ENCODE peak calls at places on chromosomes 5 and 9, in four cellular contexts. One of them, this sample, is unnamed.

GRCh38 chr9:27276182-27277030 is 20.5 kb downstream of the EQTN start:
- DNase-seq in fibroblast of pulmonary artery: peak; percentile 77
- DNase-seq in NCI-H1436: peak; percentile 66
- DNase-seq in bronchial epithelial cell: peak; percentile 59
- DNase-seq in this sample: no peak

GRCh38 chr5:83516962-83517750 is 45.6 kb downstream of the VCAN start:
- DNase-seq in fibroblast of pulmonary artery: peak; percentile 36
- DNase-seq in NCI-H1436: no peak
- DNase-seq in bronchial epithelial cell: no peak
- DNase-seq in this sample: no peak

GRCh38 chr5:142713151-142713706 is 27.3 kb upstream of the FGF1 start:
- DNase-seq in fibroblast of pulmonary artery: peak; percentile 89
- DNase-seq in NCI-H1436: peak; percentile 82
- DNase-seq in bronchial epithelial cell: peak; percentile 79
- DNase-seq in this sample: no peak

GRCh38 chr9:84669008-84669292 is 579 bp upstream of the NTRK2 start:
- DNase-seq in fibroblast of pulmonary artery: no peak
- DNase-seq in NCI-H1436: no peak
- DNase-seq in bronchial epithelial cell: no peak
- DNase-seq in this sample: no peak

GRCh38 chr5:179731791-179732411 is 721 bp upstream of the MAML1 start:
- DNase-seq in fibroblast of pulmonary artery: peak; percentile 93
- DNase-seq in NCI-H1436: no peak
- DNase-seq in bronchial epithelial cell: peak; percentile 95
- DNase-seq in this sample: no peak

GRCh38 chr5:85910335-85910734 is 707.4 kb upstream of the COX7C start:
- DNase-seq in fibroblast of pulmonary artery: no peak
- DNase-seq in NCI-H1436: no peak
- DNase-seq in bronchial epithelial cell: no peak
- DNase-seq in this sample: no peak

GRCh38 chr5:143842920-143843319 is 31.0 kb downstream of the HMHB1 start:
- DNase-seq in fibroblast of pulmonary artery: no peak
- DNase-seq in NCI-H1436: no peak
- DNase-seq in bronchial epithelial cell: peak; percentile 16
- DNase-seq in this sample: no peak

GRCh38 chr9:98365227-98365669 is 109.8 kb upstream of the TBC1D2 start:
- DNase-seq in fibroblast of pulmonary artery: peak; percentile 71
- DNase-seq in NCI-H1436: no peak
- DNase-seq in bronchial epithelial cell: peak; percentile 80
- DNase-seq in this sample: no peak

GRCh38 chr5:58735637-58736036 is 152.8 kb downstream of the RAB3C start:
- DNase-seq in fibroblast of pulmonary artery: no peak
- DNase-seq in NCI-H1436: no peak
- DNase-seq in bronchial epithelial cell: no peak
- DNase-seq in this sample: no peak

GRCh38 chr5:16539169-16539666 is 73.6 kb upstream of the ZNF622 start:
- DNase-seq in fibroblast of pulmonary artery: peak; percentile 56
- DNase-seq in NCI-H1436: no peak
- DNase-seq in bronchial epithelial cell: peak; percentile 82
- DNase-seq in this sample: no peak

GRCh38 chr5:67221487-67222242 is 25.1 kb upstream of the CD180 start:
- DNase-seq in fibroblast of pulmonary artery: no peak
- DNase-seq in NCI-H1436: no peak
- DNase-seq in bronchial epithelial cell: no peak
- DNase-seq in this sample: no peak

GRCh38 chr9:34163439-34163838 is 15.4 kb upstream of the UBAP1 start:
- DNase-seq in fibroblast of pulmonary artery: peak; percentile 53
- DNase-seq in NCI-H1436: no peak
- DNase-seq in bronchial epithelial cell: peak; percentile 94
- DNase-seq in this sample: no peak

GRCh38 chr9:129630967-129631672 is 5.2 kb downstream of the NTMT1 start:
- DNase-seq in fibroblast of pulmonary artery: peak; percentile 26
- DNase-seq in NCI-H1436: no peak
- DNase-seq in bronchial epithelial cell: peak; percentile 7
- DNase-seq in this sample: no peak

GRCh38 chr5:62256161-62257017 is 49.6 kb upstream of the KIF2A start:
- DNase-seq in fibroblast of pulmonary artery: peak; percentile 30
- DNase-seq in NCI-H1436: no peak
- DNase-seq in bronchial epithelial cell: peak; percentile 41
- DNase-seq in this sample: no peak

GRCh38 chr5:116265506-116265905 is 180.7 kb downstream of the COMMD10 start:
- DNase-seq in fibroblast of pulmonary artery: no peak
- DNase-seq in NCI-H1436: no peak
- DNase-seq in bronchial epithelial cell: no peak
- DNase-seq in this sample: no peak

GRCh38 chr5:16137177-16137576 is 42.4 kb downstream of the MARCHF11 start:
- DNase-seq in fibroblast of pulmonary artery: no peak
- DNase-seq in NCI-H1436: no peak
- DNase-seq in bronchial epithelial cell: no peak
- DNase-seq in this sample: no peak

GRCh38 chr9:95726756-95727155 is 148.7 kb upstream of the ERCC6L2 start:
- DNase-seq in fibroblast of pulmonary artery: peak; percentile 75
- DNase-seq in NCI-H1436: peak; percentile 57
- DNase-seq in bronchial epithelial cell: peak; percentile 51
- DNase-seq in this sample: no peak

GRCh38 chr9:128946945-128947422 is 419 bp downstream of the DOLK start:
- DNase-seq in fibroblast of pulmonary artery: peak; percentile 30
- DNase-seq in NCI-H1436: no peak
- DNase-seq in bronchial epithelial cell: no peak
- DNase-seq in this sample: no peak

GRCh38 chr5:152568101-152568500 is 163.0 kb upstream of the NMUR2 start:
- DNase-seq in fibroblast of pulmonary artery: no peak
- DNase-seq in NCI-H1436: no peak
- DNase-seq in bronchial epithelial cell: no peak
- DNase-seq in this sample: no peak

GRCh38 chr5:137880313-137880712 is 8.9 kb upstream of the PKD2L2 start:
- DNase-seq in fibroblast of pulmonary artery: no peak
- DNase-seq in NCI-H1436: no peak
- DNase-seq in bronchial epithelial cell: peak; percentile 82
- DNase-seq in this sample: no peak

GRCh38 chr5:17190799-17191391 is 26.5 kb upstream of the BASP1 start:
- DNase-seq in fibroblast of pulmonary artery: no peak
- DNase-seq in NCI-H1436: no peak
- DNase-seq in bronchial epithelial cell: no peak
- DNase-seq in this sample: no peak

GRCh38 chr9:131609116-131609830 is 64.0 kb downstream of the PRRT1B start:
- DNase-seq in fibroblast of pulmonary artery: peak; percentile 48
- DNase-seq in NCI-H1436: no peak
- DNase-seq in bronchial epithelial cell: peak; percentile 45
- DNase-seq in this sample: no peak